ENCODE peak calls at places on chromosome X, in eight cellular contexts. One of them, this sample, is unnamed. For H3K36me3 and H3K4me1, the result is how much of the 10 kb centered on the place peaks cover.

GRCh38 chrX:68307767-68308166 is 125.5 kb downstream of the OPHN1 start:
- DNase-seq in cardiac muscle cell: no peak
- DNase-seq in HCT116: peak
- DNase-seq in mesendoderm: no peak
- DNase-seq in pancreas: no peak
- DNase-seq in IMR-90: peak
- DNase-seq in testis: no peak
- DNase-seq in H1: no peak
- DNase-seq in this sample: no peak

GRCh38 chrX:4185086-4185485 is 471.6 kb upstream of the PRKX start:
- DNase-seq in mesendoderm: no peak
- DNase-seq in cardiac muscle cell: no peak
- DNase-seq in H1: no peak
- DNase-seq in HCT116: no peak
- DNase-seq in IMR-90: no peak
- DNase-seq in pancreas: no peak
- DNase-seq in testis: no peak
- DNase-seq in this sample: no peak

GRCh38 chrX:109886122-109886761 is 116.7 kb upstream of the TMEM164 start:
- DNase-seq in pancreas: peak
- DNase-seq in testis: peak
- DNase-seq in IMR-90: peak
- DNase-seq in H1: peak
- DNase-seq in HCT116: peak
- DNase-seq in cardiac muscle cell: peak
- DNase-seq in mesendoderm: peak
- DNase-seq in this sample: peak

GRCh38 chrX:9955506-9955905 is 11.7 kb upstream of the CLDN34 start:
- DNase-seq in testis: no peak
- DNase-seq in mesendoderm: no peak
- DNase-seq in HCT116: no peak
- DNase-seq in pancreas: no peak
- DNase-seq in H1: no peak
- DNase-seq in IMR-90: peak
- DNase-seq in cardiac muscle cell: no peak
- DNase-seq in this sample: no peak

GRCh38 chrX:15376956-15377355 is 7.3 kb downstream of the VEGFD start:
- DNase-seq in mesendoderm: no peak
- DNase-seq in IMR-90: peak
- DNase-seq in pancreas: no peak
- DNase-seq in HCT116: no peak
- DNase-seq in H1: no peak
- DNase-seq in cardiac muscle cell: no peak
- DNase-seq in testis: no peak
- DNase-seq in this sample: no peak

GRCh38 chrX:53674581-53674980 is 11.9 kb downstream of the HUWE1 start:
- DNase-seq in pancreas: no peak
- DNase-seq in HCT116: no peak
- DNase-seq in testis: no peak
- DNase-seq in H1: no peak
- DNase-seq in IMR-90: peak
- DNase-seq in cardiac muscle cell: no peak
- DNase-seq in mesendoderm: no peak
- DNase-seq in this sample: no peak

GRCh38 chrX:39855748-39856129 is 242.0 kb downstream of the BCOR start:
- DNase-seq in IMR-90: peak
- DNase-seq in HCT116: peak
- DNase-seq in cardiac muscle cell: no peak
- DNase-seq in mesendoderm: peak
- DNase-seq in H1: no peak
- DNase-seq in pancreas: no peak
- DNase-seq in testis: no peak
- DNase-seq in this sample: no peak

GRCh38 chrX:13283512-13283911 is 36.3 kb downstream of the ATXN3L start:
- DNase-seq in HCT116: no peak
- DNase-seq in IMR-90: no peak
- DNase-seq in pancreas: no peak
- DNase-seq in testis: no peak
- DNase-seq in H1: no peak
- DNase-seq in cardiac muscle cell: no peak
- DNase-seq in mesendoderm: peak
- DNase-seq in this sample: no peak

GRCh38 chrX:134718329-134719317 is 60.4 kb upstream of the PLAC1 start:
- DNase-seq in cardiac muscle cell: no peak
- DNase-seq in testis: no peak
- DNase-seq in H1: no peak
- DNase-seq in IMR-90: peak
- DNase-seq in HCT116: peak
- DNase-seq in pancreas: no peak
- DNase-seq in mesendoderm: peak
- DNase-seq in this sample: peak

GRCh38 chrX:31832263-31832662 is 760.4 kb upstream of the FTHL17 start:
- DNase-seq in H1: no peak
- DNase-seq in cardiac muscle cell: no peak
- DNase-seq in IMR-90: no peak
- DNase-seq in pancreas: no peak
- DNase-seq in mesendoderm: no peak
- DNase-seq in HCT116: no peak
- DNase-seq in testis: no peak
- DNase-seq in this sample: no peak

GRCh38 chrX:143669395-143669794 is 33.5 kb upstream of the SLITRK4 start:
- DNase-seq in pancreas: no peak
- DNase-seq in IMR-90: no peak
- DNase-seq in cardiac muscle cell: no peak
- DNase-seq in testis: no peak
- DNase-seq in HCT116: no peak
- DNase-seq in H1: no peak
- DNase-seq in mesendoderm: peak
- DNase-seq in this sample: no peak

GRCh38 chrX:133580630-133581029 is 165.3 kb upstream of the GPC4 start:
- DNase-seq in mesendoderm: no peak
- DNase-seq in HCT116: no peak
- DNase-seq in H1: no peak
- DNase-seq in testis: no peak
- DNase-seq in IMR-90: no peak
- DNase-seq in cardiac muscle cell: no peak
- DNase-seq in pancreas: no peak
- DNase-seq in this sample: no peak

GRCh38 chrX:114626323-114626722 is 42.4 kb downstream of the HTR2C start:
- DNase-seq in pancreas: no peak
- DNase-seq in H1: no peak
- DNase-seq in HCT116: no peak
- DNase-seq in mesendoderm: no peak
- DNase-seq in IMR-90: peak
- DNase-seq in cardiac muscle cell: peak
- DNase-seq in testis: no peak
- DNase-seq in this sample: peak

GRCh38 chrX:75781618-75782017 is 3.4 kb downstream of the MAGEE2 start:
- DNase-seq in IMR-90: no peak
- DNase-seq in testis: peak
- DNase-seq in HCT116: no peak
- DNase-seq in cardiac muscle cell: no peak
- DNase-seq in mesendoderm: no peak
- DNase-seq in H1: no peak
- DNase-seq in pancreas: no peak
- DNase-seq in this sample: no peak

GRCh38 chrX:20382518-20383291 is 116.0 kb upstream of the RPS6KA3 start:
- DNase-seq in H1: no peak
- DNase-seq in mesendoderm: no peak
- DNase-seq in HCT116: no peak
- DNase-seq in pancreas: no peak
- DNase-seq in cardiac muscle cell: peak
- DNase-seq in testis: no peak
- DNase-seq in IMR-90: no peak
- DNase-seq in this sample: no peak

GRCh38 chrX:105267167-105267566 is 46.7 kb upstream of the TEX13A start:
- DNase-seq in cardiac muscle cell: no peak
- DNase-seq in pancreas: no peak
- DNase-seq in IMR-90: no peak
- DNase-seq in testis: no peak
- DNase-seq in H1: no peak
- DNase-seq in HCT116: no peak
- DNase-seq in mesendoderm: no peak
- DNase-seq in this sample: no peak

GRCh38 chrX:154436597-154437397 is at the start of gene GDI1:
- DNase-seq in pancreas: peak
- DNase-seq in IMR-90: peak
- DNase-seq in mesendoderm: peak
- DNase-seq in HCT116: no peak
- DNase-seq in H1: peak
- DNase-seq in cardiac muscle cell: peak
- DNase-seq in testis: no peak
- DNase-seq in this sample: peak

GRCh38 chrX:111511477-111511876 is at the start of gene SERTM2:
- DNase-seq in cardiac muscle cell: peak
- DNase-seq in IMR-90: peak
- DNase-seq in H1: no peak
- DNase-seq in mesendoderm: peak
- DNase-seq in testis: no peak
- DNase-seq in HCT116: no peak
- DNase-seq in pancreas: no peak
- DNase-seq in this sample: no peak

GRCh38 chrX:132664273-132664672 is 175.4 kb upstream of the MBNL3 start:
- DNase-seq in IMR-90: no peak
- DNase-seq in HCT116: no peak
- DNase-seq in testis: no peak
- DNase-seq in mesendoderm: no peak
- DNase-seq in pancreas: no peak
- DNase-seq in cardiac muscle cell: no peak
- DNase-seq in H1: no peak
- DNase-seq in this sample: no peak

GRCh38 chrX:45669715-45670360 is 469.2 kb upstream of the DIPK2B start:
- DNase-seq in mesendoderm: no peak
- DNase-seq in testis: no peak
- DNase-seq in cardiac muscle cell: no peak
- DNase-seq in HCT116: no peak
- DNase-seq in pancreas: no peak
- DNase-seq in IMR-90: peak
- DNase-seq in H1: no peak
- DNase-seq in this sample: no peak

GRCh38 chrX:151982217-151982616 is 7.7 kb upstream of the GABRE start:
- DNase-seq in IMR-90: peak
- DNase-seq in mesendoderm: no peak
- DNase-seq in pancreas: no peak
- DNase-seq in cardiac muscle cell: no peak
- DNase-seq in H1: no peak
- DNase-seq in testis: no peak
- DNase-seq in HCT116: no peak
- DNase-seq in this sample: no peak

GRCh38 chrX:3076416-3076991 is 35.2 kb downstream of the ARSF start:
- DNase-seq in cardiac muscle cell: no peak
- DNase-seq in testis: no peak
- DNase-seq in IMR-90: no peak
- DNase-seq in HCT116: no peak
- DNase-seq in H1: peak
- DNase-seq in pancreas: no peak
- DNase-seq in mesendoderm: peak
- DNase-seq in this sample: no peak

GRCh38 chrX:149949743-149950436 is 11.6 kb upstream of the EOLA2 start:
- DNase-seq in HCT116: no peak
- DNase-seq in H1: no peak
- DNase-seq in pancreas: no peak
- DNase-seq in cardiac muscle cell: no peak
- DNase-seq in testis: no peak
- DNase-seq in IMR-90: peak
- DNase-seq in mesendoderm: peak
- DNase-seq in this sample: no peak

GRCh38 chrX:24851776-24852175 is 158.1 kb downstream of the POLA1 start:
- DNase-seq in IMR-90: no peak
- DNase-seq in cardiac muscle cell: no peak
- DNase-seq in mesendoderm: no peak
- DNase-seq in testis: no peak
- DNase-seq in H1: no peak
- DNase-seq in HCT116: no peak
- DNase-seq in pancreas: no peak
- DNase-seq in this sample: no peak
- H3K36me3 ChIP-seq in IMR-90: under half
- H3K36me3 ChIP-seq in cardiac muscle cell: under half
- H3K36me3 ChIP-seq in mesendoderm: under half
- H3K36me3 ChIP-seq in testis: under half
- H3K36me3 ChIP-seq in H1: under half
- H3K36me3 ChIP-seq in HCT116: under half
- H3K36me3 ChIP-seq in pancreas: under half
- H3K36me3 ChIP-seq in this sample: under half

GRCh38 chrX:100609591-100609990 is 24.9 kb downstream of the TNMD start:
- DNase-seq in mesendoderm: no peak
- DNase-seq in IMR-90: no peak
- DNase-seq in HCT116: no peak
- DNase-seq in H1: no peak
- DNase-seq in cardiac muscle cell: no peak
- DNase-seq in testis: no peak
- DNase-seq in pancreas: no peak
- DNase-seq in this sample: peak
- H3K4me3 ChIP-seq in mesendoderm: no peak
- H3K4me3 ChIP-seq in IMR-90: no peak
- H3K4me3 ChIP-seq in HCT116: no peak
- H3K4me3 ChIP-seq in H1: no peak
- H3K4me3 ChIP-seq in cardiac muscle cell: no peak
- H3K4me3 ChIP-seq in testis: no peak
- H3K4me3 ChIP-seq in pancreas: no peak
- H3K4me3 ChIP-seq in this sample: no peak

DNA sequence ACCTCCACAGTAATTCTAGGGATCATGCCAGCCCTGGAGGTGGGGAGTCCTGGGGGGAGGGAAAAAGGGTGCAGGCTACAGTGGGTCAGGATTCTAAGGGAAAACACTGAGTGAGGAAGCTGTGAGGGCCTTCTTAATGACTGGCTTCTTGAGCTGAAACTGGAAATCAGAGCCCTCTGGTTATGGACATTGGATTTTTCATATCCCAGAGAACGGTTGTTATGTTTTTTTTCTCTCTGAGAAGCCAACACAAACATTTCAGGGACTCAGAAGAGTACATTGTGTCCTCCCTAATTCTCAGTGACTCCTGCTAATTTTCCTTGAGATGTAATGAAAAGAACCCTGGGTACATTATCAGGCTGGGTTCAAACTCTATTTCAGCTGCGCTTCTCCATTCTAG is 162.4 kb upstream of the PRDX4 start:
- DNase-seq in pancreas: no peak
- DNase-seq in mesendoderm: no peak
- DNase-seq in HCT116: no peak
- DNase-seq in H1: no peak
- DNase-seq in cardiac muscle cell: no peak
- DNase-seq in testis: no peak
- DNase-seq in IMR-90: no peak
- DNase-seq in this sample: no peak
- H3K4me1 ChIP-seq in pancreas: under half
- H3K4me1 ChIP-seq in mesendoderm: under half
- H3K4me1 ChIP-seq in HCT116: under half
- H3K4me1 ChIP-seq in H1: under half
- H3K4me1 ChIP-seq in cardiac muscle cell: under half
- H3K4me1 ChIP-seq in testis: under half
- H3K4me1 ChIP-seq in IMR-90: under half
- H3K4me1 ChIP-seq in this sample: under half

DNA sequence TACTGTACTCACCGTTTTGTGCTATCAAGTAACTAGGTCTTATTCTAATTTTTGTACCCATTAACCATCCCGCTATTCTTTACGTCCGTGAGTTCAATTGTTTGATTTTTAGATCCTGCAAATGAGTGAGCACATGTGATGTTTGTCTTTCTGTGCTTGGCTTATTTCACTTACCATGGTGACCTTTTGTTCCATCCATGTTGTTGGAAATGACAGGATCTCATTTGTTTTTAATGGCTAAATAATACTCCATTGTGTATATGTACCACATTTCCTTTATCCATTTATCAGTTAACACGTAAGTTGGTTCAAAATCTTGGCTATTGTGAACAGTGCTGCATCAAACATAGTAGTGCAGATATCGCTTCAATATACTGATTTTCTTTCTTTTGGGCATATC is 48.3 kb downstream of the USP9X start:
- DNase-seq in testis: no peak
- DNase-seq in pancreas: no peak
- DNase-seq in H1: no peak
- DNase-seq in mesendoderm: no peak
- DNase-seq in cardiac muscle cell: no peak
- DNase-seq in HCT116: no peak
- DNase-seq in IMR-90: no peak
- DNase-seq in this sample: no peak
- H3K36me3 ChIP-seq in testis: under half
- H3K36me3 ChIP-seq in pancreas: under half
- H3K36me3 ChIP-seq in H1: half or more
- H3K36me3 ChIP-seq in mesendoderm: under half
- H3K36me3 ChIP-seq in cardiac muscle cell: under half
- H3K36me3 ChIP-seq in HCT116: under half
- H3K36me3 ChIP-seq in IMR-90: under half
- H3K36me3 ChIP-seq in this sample: half or more

This sample was measured in HAP-1.